ENCODE peak calls at places on chromosomes 4 and X, in eight cellular contexts. Q, U, W, N, T, D, Y and B are unnamed samples.

GRCh38 chr4:25666031-25666630 is 10.5 kb downstream of the SLC34A2 start:
- DNase-seq in T (no peak), D (no peak), W (no peak), Y (no peak), N (no peak), Q (no peak), U (no peak), B (no peak)

GRCh38 chrX:75781618-75782017 is 3.4 kb downstream of the MAGEE2 start:
- DNase-seq in N (no peak), W (no peak), T (no peak), U (no peak), Q (no peak), D (no peak), Y (no peak), B (no peak)

GRCh38 chr4:3342182-3342854 is 49.5 kb downstream of the RGS12 start:
- DNase-seq in U (peak), Q (no peak), D (peak), N (peak), W (no peak), T (no peak), Y (peak), B (no peak)

GRCh38 chrX:6384391-6384790 is 150.5 kb downstream of the VCX3A start:
- DNase-seq in W (no peak), T (no peak), Y (no peak), Q (no peak), D (no peak), U (no peak), N (no peak), B (no peak)

GRCh38 chr4:156615066-156615514 is 356.5 kb downstream of the PDGFC start:
- DNase-seq in N (no peak), D (peak), W (no peak), U (peak), Y (no peak), Q (no peak), T (no peak), B (no peak)

GRCh38 chrX:150983526-150984163 is 510 bp downstream of the HMGB3 start:
- DNase-seq in Y (no peak), Q (peak), U (no peak), W (peak), D (no peak), N (peak), T (no peak), B (peak)

GRCh38 chrX:19774905-19775304 is 112.5 kb downstream of the SH3KBP1 start:
- DNase-seq in U (no peak), T (no peak), W (no peak), Y (no peak), Q (no peak), D (no peak), N (no peak), B (no peak)

GRCh38 chr4:42519803-42520417 is 122.6 kb downstream of the SHISA3 start:
- DNase-seq in W (peak), N (peak), T (no peak), Q (peak), Y (peak), D (peak), U (peak), B (no peak)

GRCh38 chrX:48761674-48762471 is at the start of gene GLOD5:
- DNase-seq in Y (peak), N (no peak), T (no peak), U (no peak), D (peak), Q (peak), W (peak), B (no peak)

GRCh38 chr4:56301181-56302076 is 85.9 kb downstream of the AASDH start:
- DNase-seq in W (peak), U (peak), N (peak), T (no peak), Q (peak), Y (peak), D (peak), B (no peak)

GRCh38 chrX:132025085-132025484 is 2.0 kb downstream of the STK26 start:
- DNase-seq in Q (no peak), Y (no peak), D (no peak), U (no peak), T (no peak), W (no peak), N (no peak), B (no peak)

GRCh38 chr4:47068986-47069385 is 37.6 kb downstream of the GABRB1 start:
- DNase-seq in N (no peak), Y (no peak), D (peak), T (no peak), W (no peak), Q (no peak), U (peak), B (no peak)

GRCh38 chrX:70527053-70527452 is 82.4 kb downstream of the DLG3 start:
- DNase-seq in D (no peak), T (no peak), W (no peak), U (no peak), N (no peak), Q (no peak), Y (no peak), B (no peak)

GRCh38 chr4:99857302-99857701 is 36.9 kb downstream of the LAMTOR3 start:
- DNase-seq in T (no peak), Y (no peak), N (no peak), U (no peak), D (no peak), Q (no peak), W (no peak), B (no peak)

GRCh38 chr4:71639380-71639779 is 144.5 kb downstream of the GC start:
- DNase-seq in U (no peak), W (no peak), D (no peak), Q (no peak), T (no peak), Y (no peak), N (no peak), B (no peak)

GRCh38 chr4:39054497-39054896 is 7.5 kb upstream of the KLHL5 start:
- DNase-seq in T (no peak), Y (no peak), Q (no peak), W (no peak), N (no peak), D (no peak), U (no peak), B (no peak)

GRCh38 chr4:139300431-139301142 is 718 bp upstream of the NAA15 start:
- DNase-seq in U (peak), Q (peak), Y (no peak), N (no peak), T (no peak), D (peak), W (no peak), B (no peak)

GRCh38 chr4:1174941-1175634 is 2.7 kb upstream of the SPON2 start:
- DNase-seq in Y (no peak), Q (no peak), D (no peak), N (no peak), U (no peak), W (no peak), T (peak), B (no peak)

GRCh38 chrX:74925210-74926088 is at the start of gene NEXMIF:
- DNase-seq in Q (no peak), Y (no peak), T (no peak), U (no peak), W (peak), D (peak), N (no peak), B (no peak)

GRCh38 chrX:70433848-70434351 is 10.7 kb upstream of the DLG3 start:
- DNase-seq in W (peak), Q (peak), D (peak), T (no peak), U (peak), Y (no peak), N (peak), B (no peak)

GRCh38 chr4:71558248-71558647 is 219.4 kb downstream of the SLC4A4 start:
- DNase-seq in N (no peak), D (no peak), T (no peak), Y (no peak), Q (no peak), U (no peak), W (no peak), B (no peak)

GRCh38 chr4:119211856-119212250 is 660 bp upstream of the USP53 start:
- DNase-seq in N (no peak), U (no peak), Y (no peak), Q (peak), T (no peak), D (no peak), W (peak), B (no peak)

GRCh38 chr4:119210760-119211159 is 1.8 kb upstream of the USP53 start:
- DNase-seq in U (peak), D (peak), T (no peak), Y (no peak), N (no peak), Q (no peak), W (no peak), B (no peak)

GRCh38 chr4:119212251-119212963 is at the start of gene USP53:
- DNase-seq in U (peak), T (peak), Y (peak), W (peak), D (peak), N (peak), Q (peak), B (peak)

GRCh38 chr4:119209586-119209985 is 2.9 kb upstream of the USP53 start:
- DNase-seq in W (no peak), Q (no peak), T (no peak), Y (no peak), D (peak), U (no peak), N (no peak), B (no peak)

GRCh38 chr4:119212964-119213606 is 572 bp downstream of the USP53 start:
- DNase-seq in W (peak), Y (peak), U (peak), Q (peak), D (peak), N (peak), T (peak), B (peak)
- TF ChIP-seq CTCF in W (peak), Y (no peak), U (peak), Q (peak), D (peak), N (no peak), T (peak), B (peak)

GRCh38 chr4:80711956-80712355 is 318.6 kb upstream of the BMP3 start:
- DNase-seq in D (no peak), W (no peak), N (no peak), Y (no peak), U (peak), T (no peak), Q (no peak), B (no peak)
- TF ChIP-seq CTCF in D (no peak), W (no peak), N (no peak), Y (no peak), U (no peak), T (no peak), Q (no peak), B (no peak)

GRCh38 chr4:101599620-101600019 is 190.9 kb upstream of the BANK1 start:
- DNase-seq in D (peak), U (peak), W (no peak), Q (no peak), N (no peak), Y (no peak), T (no peak), B (no peak)

GRCh38 chr4:101594588-101594987 is 195.9 kb upstream of the BANK1 start:
- DNase-seq in Q (no peak), W (no peak), Y (no peak), N (no peak), U (no peak), T (no peak), D (no peak), B (no peak)

GRCh38 chr4:101596786-101597185 is 193.7 kb upstream of the BANK1 start:
- DNase-seq in T (no peak), U (no peak), W (peak), Q (peak), D (no peak), Y (no peak), N (no peak), B (no peak)

GRCh38 chr4:101600287-101600686 is 190.2 kb upstream of the BANK1 start:
- DNase-seq in Y (no peak), W (no peak), D (peak), U (no peak), N (no peak), Q (no peak), T (no peak), B (no peak)

DNA sequence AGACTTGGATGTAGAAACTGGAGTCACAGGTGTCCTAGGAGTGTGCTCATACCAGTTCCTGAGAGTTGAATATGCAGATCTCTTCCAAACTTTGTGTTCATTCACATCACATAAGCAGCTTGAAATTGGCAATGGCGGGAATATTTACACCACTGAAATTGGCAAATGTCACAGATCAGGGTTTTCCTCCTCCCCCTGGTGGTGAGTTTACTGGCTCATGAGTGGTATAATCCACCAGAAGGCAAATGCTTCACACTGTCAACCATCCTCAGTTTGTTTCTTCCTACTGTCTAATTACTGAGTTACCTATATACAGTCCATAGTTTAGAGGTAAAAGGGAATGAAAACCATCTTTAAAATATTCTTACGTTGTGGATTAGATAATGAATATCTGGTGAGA is 193.3 kb upstream of the BANK1 start:
- DNase-seq in U (no peak), Y (no peak), T (no peak), N (peak), W (peak), Q (peak), D (peak), B (no peak)
- TF ChIP-seq CTCF in U (peak), Y (no peak), T (peak), N (peak), W (peak), Q (peak), D (peak), B (peak)

GRCh38 chr4:78704317-78704716 is 71.8 kb upstream of the BMP2K start:
- DNase-seq in U (no peak), T (no peak), W (no peak), Q (no peak), D (no peak), N (no peak), Y (no peak), B (no peak)
- TF ChIP-seq CTCF in U (no peak), T (no peak), W (no peak), Q (no peak), D (no peak), N (no peak), Y (no peak), B (no peak)

GRCh38 chrX:93420635-93421034 is 252.7 kb downstream of the NAP1L3 start:
- DNase-seq in D (no peak), U (no peak), Q (no peak), W (no peak), T (no peak), N (no peak), Y (no peak), B (no peak)

GRCh38 chrX:93419642-93420041 is 253.7 kb downstream of the NAP1L3 start:
- DNase-seq in Q (no peak), T (no peak), N (no peak), Y (no peak), D (no peak), U (no peak), W (no peak), B (no peak)

GRCh38 chrX:93420090-93420489 is 253.3 kb downstream of the NAP1L3 start:
- DNase-seq in Q (no peak), U (no peak), T (no peak), D (no peak), W (no peak), N (no peak), Y (no peak), B (no peak)

GRCh38 chrX:93428497-93428896 is 244.9 kb downstream of the NAP1L3 start:
- DNase-seq in Y (no peak), T (no peak), D (no peak), U (no peak), Q (no peak), N (no peak), W (peak), B (no peak)

GRCh38 chrX:93422693-93423092 is 250.7 kb downstream of the NAP1L3 start:
- DNase-seq in Y (no peak), U (peak), W (peak), D (peak), Q (peak), N (no peak), T (no peak), B (no peak)
- TF ChIP-seq CTCF in Y (no peak), U (peak), W (peak), D (peak), Q (peak), N (no peak), T (peak), B (peak)

DNA sequence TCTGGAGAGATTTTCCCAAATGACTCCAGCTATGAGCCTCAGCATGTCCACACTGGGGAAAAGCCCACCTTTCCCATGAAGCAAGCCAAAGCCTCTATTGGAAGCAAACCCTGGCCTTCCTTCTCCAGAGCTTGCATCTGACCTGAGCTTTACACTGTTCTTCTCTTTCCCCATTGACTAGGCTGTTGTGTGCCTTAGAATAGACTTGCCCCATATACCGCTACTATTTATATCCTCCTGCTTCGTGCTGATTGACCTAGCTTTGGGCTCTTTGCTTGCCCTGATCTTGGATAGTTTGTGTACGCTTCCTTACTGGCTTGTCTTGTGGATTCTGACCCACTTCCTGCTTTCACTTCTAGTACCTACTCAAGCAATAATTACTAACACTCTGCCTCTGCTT is 30.9 kb downstream of the FAM9B start:
- DNase-seq in T (no peak), N (no peak), U (no peak), Q (no peak), Y (no peak), D (no peak), W (no peak), B (no peak)
- TF ChIP-seq CTCF in T (no peak), N (no peak), U (no peak), Q (no peak), Y (no peak), D (no peak), W (no peak), B (no peak)

GRCh38 chr4:119237201-119237600 is 24.7 kb downstream of the USP53 start:
- DNase-seq in N (no peak), Y (no peak), Q (no peak), U (no peak), W (no peak), D (no peak), T (no peak), B (no peak)
- TF ChIP-seq CTCF in N (no peak), Y (no peak), Q (no peak), U (no peak), W (no peak), D (no peak), T (no peak), B (no peak)

DNA sequence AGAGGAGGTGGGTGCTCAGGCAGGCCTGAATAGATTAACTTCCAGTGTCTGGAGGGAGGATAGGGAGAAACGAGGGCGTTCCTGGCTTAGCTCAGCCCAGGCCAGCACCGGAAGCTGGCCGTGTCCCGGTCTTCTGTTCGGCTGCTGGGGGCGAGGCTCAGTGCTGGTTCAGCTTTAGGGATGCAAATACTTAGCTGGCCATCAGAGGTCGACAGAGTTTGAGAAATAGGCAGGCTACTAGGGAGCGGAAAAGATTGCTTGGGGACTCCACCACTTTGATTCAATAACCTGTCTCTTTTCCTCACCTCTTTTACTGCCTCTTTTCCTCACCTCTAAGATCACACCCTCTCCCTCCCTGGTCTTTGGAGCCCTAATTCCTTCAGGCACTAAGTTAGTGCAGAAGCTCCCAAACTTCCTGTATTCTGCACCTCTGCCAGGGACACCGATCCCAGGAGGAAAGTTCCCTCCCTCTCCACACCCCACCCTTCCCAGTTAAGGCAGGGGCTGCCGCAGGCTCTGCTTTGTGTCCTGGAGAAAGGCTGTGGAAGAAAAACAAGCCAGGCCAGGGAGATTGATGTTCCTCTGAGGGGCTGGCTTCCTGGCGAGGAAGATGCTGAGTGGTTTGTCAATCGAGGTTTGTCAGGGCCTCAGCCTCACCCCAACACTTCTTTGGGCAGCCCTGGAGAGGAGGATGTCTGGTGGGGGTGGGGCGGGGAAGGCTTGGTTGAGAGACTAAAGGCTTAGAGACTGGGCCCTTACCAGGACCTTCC is 6.0 kb upstream of the EFNB1 start:
- DNase-seq in U (peak), N (no peak), D (peak), Q (peak), W (peak), T (no peak), Y (no peak), B (peak)
- TF ChIP-seq CTCF in U (peak), N (no peak), D (peak), Q (peak), W (peak), T (peak), Y (no peak), B (peak)

GRCh38 chr4:53508446-53508845 is 82.8 kb downstream of the LNX1 start:
- DNase-seq in D (peak), Q (no peak), U (peak), W (no peak), T (no peak), N (no peak), Y (no peak), B (no peak)
- TF ChIP-seq CTCF in D (peak), Q (no peak), U (peak), W (no peak), T (no peak), N (no peak), Y (no peak), B (peak)